ENCODE peak calls at places on chromosomes 5 and 9, in nine cellular contexts. V is fibroblast of mammary gland; C is GM06990; J is choroid plexus epithelial cell; S is right cardiac atrium; Q is CD8-positive, alpha-beta T cell; T is mesenchymal stem cell; U is stomach; M is tibial artery. P is an unnamed sample.

GRCh38 chr9:136122425-136123383 is 4.0 kb upstream of the TMEM250 start:
- DNase-seq in V (peak), C (peak), J (peak), S (peak), Q (peak), T (peak), U (peak), M (peak), P (peak)

GRCh38 chr5:149635394-149635793 is 54.1 kb downstream of the ARHGEF37 start:
- DNase-seq in V (peak), C (no peak), J (peak), S (no peak), Q (no peak), T (peak), U (no peak), M (peak), P (no peak)

GRCh38 chr5:103461223-103461622 is 101.4 kb downstream of the NUDT12 start:
- DNase-seq in V (peak), C (no peak), J (peak), S (no peak), Q (no peak), T (peak), U (no peak), M (no peak), P (peak)

GRCh38 chr9:128470560-128470959 is 14.8 kb downstream of the ODF2 start:
- DNase-seq in V (peak), C (no peak), J (peak), S (peak), Q (peak), T (peak), U (no peak), M (peak), P (peak)

GRCh38 chr5:139664727-139665351 is 16.7 kb downstream of the CXXC5 start:
- DNase-seq in V (no peak), C (no peak), J (no peak), S (no peak), Q (no peak), T (no peak), U (no peak), M (peak), P (no peak)

GRCh38 chr5:137563646-137564474 is 64.7 kb upstream of the SPOCK1 start:
- DNase-seq in V (peak), C (no peak), J (peak), S (peak), Q (no peak), T (no peak), U (no peak), M (no peak), P (peak)

GRCh38 chr5:111384220-111384619 is 128.1 kb downstream of the STARD4 start:
- DNase-seq in V (peak), C (no peak), J (peak), S (no peak), Q (no peak), T (no peak), U (no peak), M (no peak), P (peak)

GRCh38 chr5:131382407-131383395 is 118.8 kb downstream of the CDC42SE2 start:
- DNase-seq in V (peak), C (peak), J (peak), S (no peak), Q (peak), T (peak), U (no peak), M (no peak), P (peak)

GRCh38 chr5:138775034-138775433 is 21.8 kb downstream of the CTNNA1 start:
- DNase-seq in V (no peak), C (no peak), J (no peak), S (no peak), Q (no peak), T (no peak), U (no peak), M (no peak), P (no peak)

GRCh38 chr5:176388003-176388340 is 426 bp downstream of the NOP16 start:
- DNase-seq in V (peak), C (no peak), J (peak), S (no peak), Q (no peak), T (peak), U (no peak), M (no peak), P (no peak)

GRCh38 chr5:132099073-132099748 is 25.6 kb downstream of the CSF2 start:
- DNase-seq in V (no peak), C (peak), J (no peak), S (no peak), Q (no peak), T (no peak), U (no peak), M (no peak), P (no peak)

GRCh38 chr5:177023247-177023703 is 779 bp downstream of the ZNF346 start:
- DNase-seq in V (no peak), C (no peak), J (peak), S (no peak), Q (no peak), T (peak), U (no peak), M (no peak), P (peak)

GRCh38 chr5:37665272-37665671 is 174.6 kb downstream of the GDNF start:
- DNase-seq in V (peak), C (no peak), J (peak), S (no peak), Q (no peak), T (peak), U (no peak), M (no peak), P (no peak)

GRCh38 chr9:129287595-129288305 is 109.7 kb upstream of the IER5L start:
- DNase-seq in V (no peak), C (no peak), J (no peak), S (no peak), Q (no peak), T (no peak), U (no peak), M (peak), P (no peak)

GRCh38 chr5:178750230-178750629 is 19.8 kb upstream of the ZNF354A start:
- DNase-seq in V (no peak), C (no peak), J (no peak), S (no peak), Q (no peak), T (no peak), U (no peak), M (no peak), P (no peak)

GRCh38 chr9:85541876-85542275 is 199.9 kb downstream of the AGTPBP1 start:
- DNase-seq in V (no peak), C (no peak), J (peak), S (no peak), Q (no peak), T (no peak), U (no peak), M (no peak), P (peak)

GRCh38 chr5:27144456-27144855 is 106.1 kb upstream of the CDH9 start:
- DNase-seq in V (peak), C (no peak), J (peak), S (no peak), Q (no peak), T (no peak), U (no peak), M (no peak), P (no peak)

GRCh38 chr9:135081731-135082130 is 5.7 kb upstream of the OLFM1 start:
- DNase-seq in V (no peak), C (no peak), J (no peak), S (no peak), Q (no peak), T (no peak), U (no peak), M (no peak), P (no peak)

GRCh38 chr9:112754578-112754977 is 4.0 kb downstream of the SNX30 start:
- DNase-seq in V (peak), C (no peak), J (no peak), S (no peak), Q (peak), T (no peak), U (no peak), M (no peak), P (peak)

GRCh38 chr5:35096209-35096608 is 48.5 kb upstream of the AGXT2 start:
- DNase-seq in V (peak), C (no peak), J (no peak), S (no peak), Q (no peak), T (no peak), U (no peak), M (no peak), P (no peak)

GRCh38 chr5:82422751-82423181 is 144.6 kb upstream of the RPS23 start:
- DNase-seq in V (peak), C (no peak), J (no peak), S (peak), Q (no peak), T (no peak), U (no peak), M (peak), P (peak)

DNA sequence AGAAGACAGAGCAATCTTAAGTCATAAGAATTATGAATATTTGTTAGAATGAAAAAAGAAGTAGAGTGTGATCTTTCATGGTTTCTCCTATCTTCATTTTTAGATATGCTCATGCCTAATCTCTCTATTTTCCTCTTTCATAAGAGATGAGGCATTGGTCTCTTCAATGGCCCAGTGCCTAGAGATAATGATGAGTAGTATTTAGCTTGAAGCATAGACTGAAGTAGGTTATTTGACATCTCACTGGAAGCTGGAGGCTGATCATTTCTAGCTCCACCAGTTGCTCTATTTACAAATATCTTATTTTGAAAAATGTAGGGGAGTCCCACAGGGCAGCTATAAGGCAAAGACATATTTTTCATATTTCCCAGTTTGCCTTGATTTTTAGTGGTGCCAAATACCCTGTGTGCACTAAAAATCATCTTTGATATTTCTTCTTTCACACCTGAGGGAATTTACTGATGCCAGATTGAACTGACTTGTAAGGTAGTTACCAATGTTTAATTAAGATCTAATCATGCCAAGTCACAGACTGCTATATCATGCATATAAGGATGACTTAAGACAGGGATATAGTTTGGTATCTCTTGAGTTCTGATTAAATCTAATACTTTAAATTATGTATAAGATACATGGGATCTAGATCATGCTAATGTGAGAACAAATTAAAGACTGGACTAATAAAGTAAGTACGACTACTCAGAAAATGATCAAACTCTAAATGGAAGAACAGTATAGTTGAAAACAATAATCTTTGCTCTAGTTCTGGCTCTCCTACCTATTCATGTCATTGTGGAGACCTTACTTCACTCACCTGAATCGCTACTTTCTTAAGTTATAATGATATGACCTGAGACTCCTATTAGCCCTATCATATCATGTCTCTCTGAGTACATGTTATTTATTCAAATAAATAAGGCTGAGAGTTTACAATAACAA is 108.2 kb upstream of the IFNE start:
- DNase-seq in V (peak), C (no peak), J (no peak), S (no peak), Q (no peak), T (no peak), U (no peak), M (no peak), P (peak)
- H3K4me3 ChIP-seq in V (peak), C (no peak), J (no peak), S (no peak), Q (no peak), T (peak), U (no peak), M (no peak), P (peak)

GRCh38 chr5:55220433-55221185 is 6.5 kb downstream of the MCIDAS start:
- DNase-seq in V (peak), C (no peak), J (no peak), S (peak), Q (no peak), T (peak), U (peak), M (no peak), P (no peak)
- H3K4me3 ChIP-seq in V (peak), C (no peak), J (peak), S (peak), Q (peak), T (peak), U (peak), M (peak), P (peak)

GRCh38 chr5:72109625-72110024 is 2.4 kb downstream of the MAP1B start:
- DNase-seq in V (peak), C (no peak), J (no peak), S (peak), Q (no peak), T (peak), U (no peak), M (peak), P (no peak)
- H3K4me3 ChIP-seq in V (peak), C (no peak), J (peak), S (peak), Q (no peak), T (peak), U (peak), M (peak), P (peak)

DNA sequence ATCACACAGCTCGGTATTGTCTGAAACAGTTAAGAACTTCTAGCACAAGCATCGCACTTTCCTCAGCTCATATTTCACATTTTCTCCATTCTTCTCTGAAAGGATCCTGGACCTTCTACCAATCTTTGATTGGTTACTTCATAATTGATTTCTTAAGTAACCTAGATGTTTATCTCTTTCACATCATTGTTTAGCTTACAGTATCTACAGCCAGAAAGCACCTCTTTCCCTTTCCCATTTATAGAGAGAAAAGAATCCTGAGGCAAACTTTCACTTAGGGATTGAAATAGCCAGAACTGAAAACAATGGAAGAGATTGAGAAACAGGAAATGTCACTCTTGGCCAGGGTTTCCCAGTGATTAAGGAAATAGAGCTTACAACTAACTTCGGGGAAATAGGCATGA is 2.5 kb downstream of the IL33 start:
- DNase-seq in V (peak), C (no peak), J (peak), S (no peak), Q (no peak), T (peak), U (no peak), M (no peak), P (peak)
- H3K4me3 ChIP-seq in V (no peak), C (no peak), J (no peak), S (peak), Q (no peak), T (peak), U (peak), M (peak), P (peak)

DNA sequence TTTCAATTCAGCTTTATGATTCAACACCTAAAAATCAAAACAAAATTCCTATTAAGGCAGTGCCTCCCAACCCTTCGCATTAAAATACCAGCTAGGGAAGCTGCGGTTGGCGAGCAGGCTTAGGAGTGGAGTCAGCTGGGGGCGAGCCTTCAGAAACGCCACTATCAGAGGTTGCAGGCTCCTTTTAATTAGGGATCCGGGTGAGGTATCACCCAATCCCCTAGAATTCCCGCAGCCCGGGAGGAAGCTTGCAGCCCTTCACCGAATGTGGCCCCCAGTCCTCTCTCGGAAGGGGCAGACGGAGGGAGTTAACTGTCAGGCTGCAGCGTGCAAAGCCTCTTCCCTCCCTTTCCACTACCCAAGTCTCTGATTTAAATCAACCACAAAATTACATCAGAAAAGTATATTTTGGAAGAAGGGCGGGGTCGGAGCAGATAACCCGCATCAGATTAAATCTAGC is 1.7 kb downstream of the STC2 start:
- DNase-seq in V (peak), C (no peak), J (peak), S (no peak), Q (no peak), T (peak), U (no peak), M (no peak), P (peak)
- H3K4me3 ChIP-seq in V (peak), C (peak), J (peak), S (peak), Q (no peak), T (peak), U (peak), M (peak), P (peak)

DNA sequence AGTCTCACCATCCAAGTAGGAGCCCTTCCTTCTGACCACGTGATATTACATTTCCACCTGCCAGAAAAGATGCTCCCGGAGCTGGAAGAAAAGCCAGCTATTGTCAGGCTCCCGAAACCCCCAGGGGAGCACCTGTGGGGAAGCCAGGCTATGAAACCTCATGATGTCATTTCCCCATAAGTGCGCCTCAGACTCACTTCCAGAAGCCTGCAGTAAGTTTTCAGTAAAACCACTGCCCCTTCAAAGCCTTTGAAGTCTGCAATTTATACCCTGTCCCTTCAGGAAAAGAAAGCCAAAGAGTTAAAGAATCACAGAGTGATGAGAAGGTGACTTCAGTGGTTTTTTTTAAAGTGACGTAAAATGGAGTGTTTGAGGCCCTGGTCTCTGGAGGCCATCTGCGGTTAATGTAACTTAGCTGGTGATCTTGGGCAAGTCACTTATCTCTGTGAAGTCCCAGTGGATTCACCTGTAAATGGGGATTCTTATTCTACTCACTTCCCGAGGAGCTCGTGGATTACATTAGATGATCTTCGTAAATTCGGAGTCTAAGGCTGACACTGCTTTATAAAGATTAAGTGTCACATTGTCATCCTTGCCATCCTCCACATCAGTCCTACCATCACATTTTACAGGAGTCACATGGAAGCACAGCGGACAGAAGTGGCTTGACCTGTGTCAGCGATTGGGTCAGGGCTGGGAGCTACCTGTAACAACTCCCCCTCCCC is 2.6 kb upstream of the SEMA6A start:
- DNase-seq in V (no peak), C (peak), J (no peak), S (no peak), Q (no peak), T (no peak), U (no peak), M (no peak), P (no peak)
- H3K4me3 ChIP-seq in V (no peak), C (no peak), J (no peak), S (no peak), Q (no peak), T (no peak), U (no peak), M (no peak), P (no peak)

DNA sequence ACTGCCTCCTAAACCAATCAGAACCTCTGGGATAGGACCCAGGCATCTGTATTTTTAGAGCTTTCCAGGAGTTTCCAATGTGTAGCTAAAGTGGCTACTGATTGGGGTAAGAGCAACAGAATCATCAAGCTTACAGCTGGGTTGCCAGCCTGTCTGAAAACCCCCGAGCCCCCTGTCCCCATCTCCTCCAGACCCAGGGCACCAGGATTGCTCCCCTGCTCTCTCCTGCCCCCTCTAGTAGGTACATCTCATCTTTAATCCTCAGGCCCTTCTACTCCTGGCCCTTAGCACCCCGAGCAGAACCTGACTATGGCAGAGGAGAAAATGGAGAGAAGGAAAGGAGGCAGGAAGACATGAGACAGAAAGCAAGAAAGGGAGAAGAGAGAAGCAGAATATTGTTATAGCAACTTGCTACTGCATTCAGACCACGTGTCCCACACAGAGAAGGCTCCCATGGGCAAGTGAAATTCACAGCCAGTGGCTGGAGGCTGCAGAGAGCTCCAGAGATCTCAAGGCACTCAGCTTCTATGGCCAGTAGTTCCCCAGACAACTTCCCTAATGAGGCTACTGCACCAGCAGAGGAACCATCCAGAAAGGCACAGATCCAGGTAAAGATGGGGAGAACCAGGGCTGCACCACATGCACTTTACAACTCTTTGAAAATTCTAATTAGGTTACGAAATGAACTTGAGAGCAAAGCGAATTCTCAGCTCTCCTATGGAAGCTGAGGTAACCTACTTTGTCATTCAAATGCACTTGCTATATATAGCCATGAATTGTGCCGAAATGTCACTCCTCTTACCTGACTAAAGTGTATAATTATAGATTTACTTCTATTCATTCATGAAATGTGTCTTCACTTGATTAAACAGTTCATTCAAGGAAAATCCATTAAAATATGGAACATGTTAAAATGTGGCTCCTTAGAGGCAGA is 204.6 kb downstream of the GABBR2 start:
- DNase-seq in V (no peak), C (no peak), J (no peak), S (no peak), Q (no peak), T (no peak), U (no peak), M (no peak), P (no peak)
- H3K4me3 ChIP-seq in V (no peak), C (no peak), J (no peak), S (no peak), Q (no peak), T (no peak), U (no peak), M (no peak), P (no peak)

DNA sequence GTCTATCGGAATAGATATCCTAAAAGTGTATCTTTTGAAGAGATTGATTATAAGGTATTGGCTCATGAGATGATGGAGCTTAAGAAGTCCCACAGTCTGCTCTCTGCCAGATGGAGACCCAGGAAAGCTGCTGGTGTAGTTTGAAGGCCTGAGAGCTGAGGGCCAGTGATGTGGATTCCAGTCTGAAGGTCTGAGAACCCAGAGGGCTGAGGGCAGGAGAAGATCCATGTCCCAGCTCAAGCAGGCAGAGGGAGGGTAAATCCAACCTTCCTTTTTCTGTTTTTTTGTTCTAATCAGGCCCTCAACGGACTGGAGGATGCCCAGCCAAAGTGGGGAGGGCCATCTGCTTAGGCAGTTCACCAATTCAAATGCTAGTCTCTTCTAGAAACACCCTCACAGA is 11.0 kb upstream of the ABL1 start:
- DNase-seq in V (no peak), C (no peak), J (peak), S (no peak), Q (no peak), T (peak), U (no peak), M (no peak), P (no peak)
- H3K4me3 ChIP-seq in V (no peak), C (no peak), J (no peak), S (no peak), Q (no peak), T (peak), U (no peak), M (no peak), P (no peak)

GRCh38 chr9:137297966-137298365 is 4.1 kb downstream of the NRARP start:
- DNase-seq in V (no peak), C (no peak), J (no peak), S (peak), Q (no peak), T (no peak), U (no peak), M (no peak), P (no peak)
- H3K4me3 ChIP-seq in V (no peak), C (no peak), J (no peak), S (no peak), Q (no peak), T (no peak), U (no peak), M (no peak), P (no peak)